ENCODE peak calls at places on chromosomes 2 and 18, in seven cellular contexts. I is activated CD8-positive, alpha-beta T cell treated with anti-CD3 and anti-CD28 coated beads for 36 hours; P is WTC11; U is neural progenitor cell; G is cardiac fibroblast; X is HFFc6; Z is nephron progenitor cell. H is an unnamed sample.

GRCh38 chr2:196991061-196991460 is 64.6 kb upstream of the PGAP1 start:
- DNase-seq in G (no peak), I (no peak), U (peak; percentile 79), P (no peak), X (no peak), Z (no peak), H (no peak)

GRCh38 chr2:234593636-234594035 is 96.8 kb upstream of the ARL4C start:
- DNase-seq in Z (no peak), X (peak; percentile 8), G (no peak), I (no peak), P (no peak), U (no peak), H (no peak)

GRCh38 chr2:3368261-3368722 is 9.3 kb downstream of the EIPR1 start:
- DNase-seq in I (no peak), U (no peak), G (no peak), P (no peak), Z (no peak), X (no peak), H (no peak)

GRCh38 chr2:182101263-182101662 is 115.6 kb downstream of the PPP1R1C start:
- DNase-seq in G (peak; percentile 14), Z (no peak), P (no peak), X (no peak), I (no peak), U (no peak), H (no peak)

GRCh38 chr2:449246-450067 is 161.6 kb upstream of the ALKAL2 start:
- DNase-seq in U (peak; percentile 40), I (no peak), Z (peak; percentile 31), X (no peak), G (no peak), P (no peak), H (no peak)

GRCh38 chr2:210502997-210503621 is 26.6 kb upstream of the LANCL1 start:
- DNase-seq in P (peak; percentile 47), X (peak; percentile 51), Z (peak; percentile 32), I (peak; percentile 46), U (peak; percentile 57), G (peak; percentile 71), H (no peak)

GRCh38 chr2:193462411-193462810 is 1267.7 kb upstream of the TMEFF2 start:
- DNase-seq in U (no peak), P (no peak), Z (no peak), G (no peak), I (no peak), X (no peak), H (no peak)

GRCh38 chr2:218229239-218229638 is 12.2 kb downstream of the ARPC2 start:
- DNase-seq in G (peak; percentile 89), Z (no peak), X (peak; percentile 74), I (peak; percentile 68), P (no peak), U (no peak), H (no peak)

GRCh38 chr2:174336403-174337336 is 1.9 kb downstream of the SP9 start:
- DNase-seq in G (no peak), I (peak; percentile 38), P (peak; percentile 73), Z (peak; percentile 67), U (peak; percentile 92), X (no peak), H (no peak)

GRCh38 chr2:52632543-52632942 is 1135.1 kb upstream of the CHAC2 start:
- DNase-seq in U (peak; percentile 40), G (no peak), Z (no peak), P (peak; percentile 35), I (no peak), X (no peak), H (no peak)

GRCh38 chr2:121777699-121778058 is 22.2 kb downstream of the TSN start:
- DNase-seq in Z (no peak), I (no peak), P (no peak), X (peak; percentile 17), G (peak; percentile 71), U (no peak), H (no peak)

GRCh38 chr2:24766609-24767008 is 26.6 kb downstream of the PTRHD1 start:
- DNase-seq in I (peak; percentile 30), Z (no peak), X (no peak), P (no peak), U (no peak), G (no peak), H (no peak)

GRCh38 chr2:94956797-94957391 is 68.6 kb upstream of the MAL start:
- DNase-seq in P (peak; percentile 54), I (peak; percentile 59), X (peak; percentile 3), G (peak; percentile 46), Z (peak; percentile 61), U (no peak), H (no peak)

GRCh38 chr18:49744395-49744987 is 68.8 kb downstream of the ACAA2 start:
- DNase-seq in G (no peak), X (no peak), P (no peak), U (no peak), Z (no peak), I (no peak), H (no peak)

GRCh38 chr2:95509408-95509807 is 24.9 kb upstream of the TRIM43B start:
- DNase-seq in U (no peak), Z (no peak), P (no peak), X (no peak), G (no peak), I (no peak), H (no peak)

GRCh38 chr18:29840101-29840500 is 1202.4 kb downstream of the DSC3 start:
- DNase-seq in I (no peak), G (peak; percentile 86), Z (no peak), X (peak; percentile 66), U (no peak), P (no peak), H (no peak)

GRCh38 chr18:3508576-3509559 is 58.9 kb downstream of the TGIF1 start:
- DNase-seq in G (no peak), P (peak; percentile 23), U (peak; percentile 41), Z (peak; percentile 16), X (no peak), I (no peak), H (no peak)

GRCh38 chr18:58223717-58224424 is 179.8 kb downstream of the NEDD4L start:
- DNase-seq in U (no peak), X (peak; percentile 91), P (no peak), G (peak; percentile 94), Z (no peak), I (no peak), H (no peak)

GRCh38 chr2:198762456-198762855 is 695.3 kb downstream of the SATB2 start:
- DNase-seq in U (no peak), Z (no peak), I (no peak), X (no peak), P (no peak), G (no peak), H (no peak)

GRCh38 chr2:205405752-205406151 is 276.5 kb upstream of the NRP2 start:
- DNase-seq in Z (no peak), I (no peak), X (peak; percentile 63), P (no peak), G (peak; percentile 89), U (no peak), H (no peak)

GRCh38 chr2:37323770-37324535 is 680 bp downstream of the PRKD3 start:
- DNase-seq in Z (peak; percentile 71), G (peak; percentile 54), P (no peak), X (peak; percentile 23), U (no peak), I (peak; percentile 66), H (peak; percentile 52)

GRCh38 chr2:40488101-40488598 is 36.3 kb upstream of the SLC8A1 start:
- DNase-seq in P (no peak), Z (no peak), I (no peak), X (peak; percentile 45), U (peak; percentile 58), G (peak; percentile 74), H (no peak)
- TF ChIP-seq CTCF in P (peak; percentile 16), Z (peak; percentile 50), I (no peak), X (peak; percentile 88), U (peak; percentile 70), G (peak; percentile 54), H (peak; percentile 80)

DNA sequence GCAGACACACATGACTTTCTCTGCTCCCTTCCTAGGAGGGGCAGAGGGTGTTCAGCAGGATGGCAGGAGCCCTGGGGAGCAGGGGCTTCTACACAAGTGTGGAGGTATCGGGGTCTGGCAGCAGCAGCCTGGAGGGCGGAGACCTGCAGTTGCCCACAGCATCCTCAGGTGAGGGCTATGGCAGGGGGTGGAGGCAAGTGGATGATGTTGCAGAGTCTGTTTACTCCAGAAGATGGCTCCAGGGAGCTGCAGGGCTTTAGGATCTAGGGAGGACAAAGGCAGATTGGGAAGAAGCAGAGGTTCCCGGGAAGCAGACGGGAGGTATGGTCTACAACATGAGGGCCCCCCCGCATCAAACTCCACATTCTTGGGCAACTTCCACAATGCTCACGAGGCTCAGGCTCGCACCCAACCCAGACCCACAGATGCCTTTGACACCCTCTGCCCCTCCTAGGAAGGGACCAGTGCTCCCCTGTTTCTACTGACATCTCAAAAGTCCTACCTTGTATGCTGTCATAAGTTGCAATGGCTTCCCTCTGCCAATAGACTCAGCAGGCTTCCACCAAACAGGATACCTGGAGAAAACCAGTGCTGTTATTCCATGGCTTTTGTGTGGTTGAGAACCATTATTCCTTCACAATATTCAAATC is 12.0 kb upstream of the ATP6V1C2 start:
- DNase-seq in G (peak; percentile 36), Z (peak; percentile 12), U (peak; percentile 56), I (no peak), X (peak; percentile 16), P (peak; percentile 60), H (no peak)
- TF ChIP-seq CTCF in G (peak; percentile 53), Z (peak; percentile 35), U (peak; percentile 52), I (no peak), X (peak; percentile 62), P (no peak), H (no peak)

GRCh38 chr2:106867231-106867943 is 18.6 kb downstream of the ST6GAL2 start:
- DNase-seq in G (no peak), Z (no peak), U (peak; percentile 54), I (no peak), X (no peak), P (no peak), H (no peak)

GRCh38 chr2:106864051-106864450 is 21.9 kb downstream of the ST6GAL2 start:
- DNase-seq in P (no peak), G (no peak), X (no peak), U (no peak), Z (no peak), I (no peak), H (no peak)

GRCh38 chr2:106869512-106870276 is 16.3 kb downstream of the ST6GAL2 start:
- DNase-seq in U (peak; percentile 75), X (no peak), G (no peak), I (no peak), P (peak; percentile 24), Z (no peak), H (no peak)

GRCh38 chr2:106866636-106867035 is 19.3 kb downstream of the ST6GAL2 start:
- DNase-seq in Z (no peak), X (no peak), P (no peak), I (no peak), G (peak; percentile 18), U (no peak), H (no peak)

DNA sequence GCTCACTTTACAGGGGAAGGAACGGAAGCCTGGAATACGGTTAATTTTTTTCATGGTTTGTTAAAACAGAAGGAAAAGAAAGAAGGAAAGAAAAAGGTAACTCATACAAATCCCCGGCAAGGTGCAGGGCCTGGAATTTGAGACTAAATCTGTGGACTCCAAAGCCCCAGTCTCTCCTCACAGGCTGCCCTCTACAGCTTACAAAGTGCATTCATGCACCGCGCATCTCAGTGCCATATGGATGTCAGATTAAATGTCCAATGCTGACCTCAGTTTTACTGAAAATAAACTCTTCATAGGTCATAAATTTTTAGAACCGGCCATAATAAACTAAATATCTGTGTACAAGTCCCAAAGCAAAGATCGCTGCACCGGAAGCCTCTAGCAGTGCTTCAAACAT is 17.8 kb downstream of the ST6GAL2 start:
- DNase-seq in Z (peak; percentile 37), P (peak; percentile 25), X (no peak), I (no peak), G (no peak), U (peak; percentile 63), H (no peak)
- TF ChIP-seq CTCF in Z (peak; percentile 58), P (peak; percentile 24), X (peak; percentile 60), I (no peak), G (no peak), U (peak; percentile 72), H (peak; percentile 32)

GRCh38 chr2:238886453-238887094 is 38.7 kb downstream of the TWIST2 start:
- DNase-seq in X (no peak), G (no peak), P (no peak), U (no peak), Z (no peak), I (no peak), H (no peak)
- TF ChIP-seq CTCF in X (peak; percentile 63), G (no peak), P (no peak), U (no peak), Z (no peak), I (no peak), H (no peak)

H was measured in mesothelial cell of epicardium.